ENCODE peak calls at places on chromosomes 2 and 18, in seven cellular contexts. M is IMR-90, Z is endothelial cell of umbilical vein, J is ovary, B is adrenal gland, G is K562, X is breast epithelium. P is an unnamed sample.

GRCh38 chr18:8812631-8813030 is 107.3 kb downstream of the MTCL1 start:
- DNase-seq in J (no peak), B (no peak), M (peak; percentile 86), G (no peak), X (no peak), Z (no peak), P (no peak)

GRCh38 chr18:5414546-5414945 is 119.0 kb upstream of the ZBTB14 start:
- DNase-seq in Z (no peak), J (no peak), X (no peak), G (no peak), B (no peak), M (no peak), P (no peak)

GRCh38 chr2:164560181-164560792 is 61.0 kb downstream of the GRB14 start:
- DNase-seq in X (no peak), J (no peak), G (peak; percentile 4), M (peak; percentile 16), Z (peak; percentile 67), B (no peak), P (no peak)

GRCh38 chr2:150619607-150620330 is 132.3 kb upstream of the RND3 start:
- DNase-seq in X (no peak), J (no peak), Z (peak; percentile 65), G (no peak), B (peak; percentile 63), M (peak; percentile 78), P (no peak)

GRCh38 chr2:240985881-240986786 is 12.3 kb upstream of the SNED1 start:
- DNase-seq in M (no peak), J (no peak), Z (no peak), B (peak; percentile 16), G (no peak), X (no peak), P (no peak)

GRCh38 chr2:227890495-227891079 is 19.2 kb downstream of the DAW1 start:
- DNase-seq in J (no peak), M (peak; percentile 61), G (peak; percentile 45), Z (peak; percentile 58), X (no peak), B (no peak), P (no peak)

GRCh38 chr2:232486558-232487384 is 863 bp downstream of the ECEL1 start:
- DNase-seq in X (no peak), Z (no peak), M (no peak), G (no peak), B (no peak), J (peak; percentile 43), P (no peak)

GRCh38 chr18:26432651-26433424 is 115.5 kb downstream of the KCTD1 start:
- DNase-seq in J (no peak), G (no peak), X (no peak), B (no peak), M (no peak), Z (no peak), P (peak; percentile 16)

GRCh38 chr2:10267551-10268465 is 34.9 kb upstream of the HPCAL1 start:
- DNase-seq in Z (no peak), J (no peak), B (peak; percentile 24), M (no peak), G (no peak), X (peak; percentile 72), P (no peak)

GRCh38 chr2:142892715-142893114 is 15.3 kb downstream of the KYNU start:
- DNase-seq in B (no peak), X (no peak), J (no peak), Z (no peak), M (no peak), G (no peak), P (no peak)

GRCh38 chr2:866009-866680 is 84.5 kb upstream of the SNTG2 start:
- DNase-seq in Z (no peak), G (no peak), B (no peak), X (no peak), J (no peak), M (no peak), P (no peak)

GRCh38 chr2:159130302-159130701 is 156.2 kb downstream of the WDSUB1 start:
- DNase-seq in Z (no peak), M (no peak), J (no peak), G (peak; percentile 61), B (no peak), X (no peak), P (no peak)

GRCh38 chr2:134020608-134021007 is 233.3 kb upstream of the MGAT5 start:
- DNase-seq in J (no peak), Z (no peak), X (no peak), G (no peak), B (no peak), M (no peak), P (no peak)

GRCh38 chr2:133287709-133288108 is 280.6 kb downstream of the NCKAP5 start:
- DNase-seq in M (peak; percentile 96), G (no peak), X (no peak), Z (peak; percentile 5), B (no peak), J (no peak), P (no peak)

GRCh38 chr2:20490300-20491181 is 43.7 kb downstream of the RHOB start:
- DNase-seq in X (no peak), J (peak; percentile 83), G (no peak), M (peak; percentile 72), B (peak; percentile 46), Z (no peak), P (no peak)

GRCh38 chr2:225328192-225328591 is 71.3 kb upstream of the NYAP2 start:
- DNase-seq in G (no peak), J (no peak), M (peak; percentile 57), Z (peak; percentile 2), B (peak; percentile 20), X (no peak), P (no peak)

GRCh38 chr18:62325806-62326645 is 916 bp downstream of the TNFRSF11A start:
- DNase-seq in B (no peak), X (no peak), M (peak; percentile 2), G (no peak), J (no peak), Z (peak; percentile 38), P (no peak)

GRCh38 chr2:206983156-206983875 is 44.0 kb downstream of the CPO start:
- DNase-seq in M (peak; percentile 58), B (no peak), G (no peak), J (no peak), X (no peak), Z (no peak), P (no peak)

GRCh38 chr2:32739679-32740078 is 111.8 kb downstream of the TTC27 start:
- DNase-seq in M (no peak), B (no peak), X (no peak), G (no peak), J (no peak), Z (no peak), P (no peak)

GRCh38 chr18:75211721-75212625 is 1.4 kb downstream of the TSHZ1 start:
- DNase-seq in G (peak; percentile 44), M (peak; percentile 19), Z (peak; percentile 56), X (no peak), B (peak; percentile 52), J (peak; percentile 72), P (no peak)

GRCh38 chr2:42569116-42569711 is 782 bp downstream of the MTA3 start:
- DNase-seq in Z (peak; percentile 69), X (no peak), M (peak; percentile 12), J (peak; percentile 72), B (peak; percentile 40), G (peak; percentile 38), P (no peak)

GRCh38 chr2:172380436-172381274 is 46.7 kb upstream of the ITGA6 start:
- DNase-seq in G (no peak), X (no peak), J (no peak), M (no peak), B (peak; percentile 29), Z (peak; percentile 54), P (no peak)

GRCh38 chr18:72652990-72653593 is 109.0 kb upstream of the CBLN2 start:
- DNase-seq in B (peak; percentile 42), J (peak; percentile 55), M (no peak), X (no peak), G (peak; percentile 29), Z (peak; percentile 26), P (no peak)

DNA sequence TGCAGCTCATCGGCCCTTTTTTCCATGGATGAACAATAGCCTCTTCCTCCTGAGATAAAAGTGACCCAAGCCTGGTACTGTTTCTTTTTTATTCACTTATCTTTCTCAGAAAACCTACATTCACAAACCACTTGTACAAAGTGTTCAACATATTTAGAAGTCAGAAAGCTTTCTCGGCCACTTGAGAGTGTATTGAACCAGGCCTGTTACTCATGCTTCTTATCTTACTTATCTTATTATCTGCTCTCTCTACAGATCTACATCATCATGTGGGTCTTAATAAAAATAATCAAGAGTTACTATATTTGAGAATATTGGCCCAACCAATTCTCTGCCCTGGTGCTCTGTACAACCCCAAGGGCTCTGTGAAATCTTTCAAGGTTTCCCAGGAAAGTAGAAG is 242.1 kb downstream of the MREG start:
- DNase-seq in Z (no peak), X (no peak), J (no peak), M (peak; percentile 53), G (no peak), B (no peak), P (no peak)
- H3K27ac ChIP-seq in Z (peak overlapping the region; percentile 64), X (no peak overlapping the region), J (no peak overlapping the region), M (no peak overlapping the region), G (peak overlapping the region; percentile 80), B (no peak overlapping the region), P (no peak overlapping the region)

DNA sequence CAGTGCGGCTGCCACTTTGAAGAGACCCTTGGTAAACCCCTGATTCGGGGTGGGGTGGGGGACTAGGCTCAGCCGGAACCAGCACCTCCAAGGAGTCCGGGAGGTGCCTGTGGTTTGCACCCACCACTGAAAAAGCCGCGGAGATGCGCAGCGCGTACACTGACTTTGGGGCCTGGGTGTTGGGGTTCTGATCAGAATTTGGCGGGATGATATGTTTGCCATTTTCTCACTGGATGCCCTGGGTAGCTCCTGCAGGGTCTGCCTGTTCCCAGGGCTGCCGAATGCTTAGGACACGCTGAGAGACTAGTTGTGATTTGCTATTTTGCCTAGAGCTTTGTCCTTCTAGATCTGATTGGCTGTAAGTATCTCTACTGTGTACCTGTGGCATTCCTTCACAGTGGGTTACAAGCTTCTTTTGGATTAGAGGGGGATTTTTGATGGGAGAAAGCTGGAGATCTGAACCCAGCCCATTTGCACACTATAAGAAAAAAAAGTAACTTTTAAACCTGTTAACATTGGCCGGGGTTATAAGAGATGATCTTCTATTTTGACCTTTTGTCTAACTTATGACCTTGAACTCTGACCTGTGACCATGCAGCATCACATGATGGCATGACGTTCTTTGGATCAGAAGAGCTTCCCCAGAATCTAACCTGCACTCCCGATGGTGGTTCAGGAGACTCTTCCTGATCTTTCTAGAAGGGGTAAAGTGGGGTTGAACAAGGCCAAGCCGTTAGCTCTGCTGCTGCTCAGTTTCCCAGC is 1.6 kb downstream of the KCNE4 start:
- DNase-seq in B (no peak), G (no peak), Z (no peak), J (peak; percentile 42), M (no peak), X (no peak), P (no peak)
- H3K4me3 ChIP-seq in B (no peak overlapping the region), G (no peak overlapping the region), Z (no peak overlapping the region), J (peak overlapping the region; percentile 38), M (peak overlapping the region; percentile 41), X (peak overlapping the region; percentile 47), P (peak overlapping the region; percentile 46)

GRCh38 chr2:15565392-15565791 is 4.3 kb upstream of the NBAS start:
- DNase-seq in B (no peak), G (no peak), Z (no peak), M (no peak), X (no peak), J (no peak), P (no peak)
- TF ChIP-seq POLR2A in B (no peak), G (no peak), Z (no peak), M (no peak), X (no peak), J (no peak), P (no peak)

GRCh38 chr2:189641047-189641446 is 20.2 kb upstream of the ASNSD1 start:
- DNase-seq in J (no peak), B (no peak), X (no peak), Z (peak; percentile 58), G (no peak), M (no peak), P (no peak)
- H3K27ac ChIP-seq in J (no peak overlapping the region), B (no peak overlapping the region), X (no peak overlapping the region), Z (no peak overlapping the region), G (no peak overlapping the region), M (no peak overlapping the region), P (no peak overlapping the region)

P was measured in vagina.